ENCODE peak calls at places on chromosomes 11 and 22, in four cellular contexts. G is K562, E is H1, N is HepG2. I is an unnamed sample.

GRCh38 chr11:44110231-44110679 is 14.8 kb downstream of the EXT2 start:
- DNase-seq in G (peak), E (peak), N (peak), I (no peak)

GRCh38 chr22:41522813-41523212 is 21.5 kb downstream of the POLR3H start:
- DNase-seq in G (no peak), E (no peak), N (no peak), I (no peak)

GRCh38 chr11:32005786-32006406 is 85.0 kb upstream of the RCN1 start:
- DNase-seq in G (no peak), E (no peak), N (no peak), I (no peak)

GRCh38 chr11:11979487-11980117 is 28.8 kb downstream of the DKK3 start:
- DNase-seq in G (no peak), E (no peak), N (no peak), I (no peak)

GRCh38 chr22:37704645-37705044 is 7.8 kb downstream of the TRIOBP start:
- DNase-seq in G (no peak), E (no peak), N (no peak), I (no peak)

GRCh38 chr22:23655891-23656475 is 23.9 kb upstream of the DRICH1 start:
- DNase-seq in G (no peak), E (no peak), N (no peak), I (no peak)

GRCh38 chr11:102599642-102600261 is 25.4 kb downstream of the MMP20 start:
- DNase-seq in G (no peak), E (no peak), N (peak), I (peak)

GRCh38 chr22:47697861-47698260 is 935.4 kb downstream of the TBC1D22A start:
- DNase-seq in G (no peak), E (no peak), N (no peak), I (no peak)

GRCh38 chr11:64918056-64918455 is 1.0 kb upstream of the ATG2A start:
- DNase-seq in G (no peak), E (no peak), N (peak), I (no peak)

GRCh38 chr11:126211236-126212088 is at the start of the genes FAM118B and RPUSD4:
- DNase-seq in G (peak), E (peak), N (peak), I (peak)

GRCh38 chr11:66036334-66036710 is 10.0 kb upstream of the CATSPER1 start:
- DNase-seq in G (no peak), E (no peak), N (no peak), I (no peak)

GRCh38 chr22:26066534-26066933 is 102.7 kb upstream of the SEZ6L start:
- DNase-seq in G (no peak), E (peak), N (no peak), I (no peak)

GRCh38 chr11:116694815-116695590 is 77.8 kb downstream of the BUD13 start:
- DNase-seq in G (no peak), E (peak), N (no peak), I (no peak)

GRCh38 chr22:48706934-48707748 is 1120.5 kb downstream of the BRD1 start:
- DNase-seq in G (no peak), E (no peak), N (no peak), I (no peak)

GRCh38 chr22:28917747-28918543 is 34.6 kb downstream of the ZNRF3 start:
- DNase-seq in G (no peak), E (no peak), N (peak), I (peak)

GRCh38 chr22:39617761-39618757 is 47.5 kb downstream of the CACNA1I start:
- DNase-seq in G (no peak), E (no peak), N (no peak), I (no peak)

GRCh38 chr22:34801221-34801620 is 264.7 kb upstream of the ISX start:
- DNase-seq in G (no peak), E (no peak), N (no peak), I (no peak)

GRCh38 chr11:109956124-109956793 is 136.9 kb upstream of the ZC3H12C start:
- DNase-seq in G (no peak), E (no peak), N (no peak), I (no peak)

GRCh38 chr11:63614136-63614664 is at the start of gene PLAAT3:
- DNase-seq in G (peak), E (peak), N (no peak), I (peak)

GRCh38 chr22:17772963-17773605 is 1.2 kb downstream of the BID start:
- DNase-seq in G (no peak), E (no peak), N (no peak), I (no peak)

GRCh38 chr11:108732395-108732794 is 67.5 kb downstream of the DDX10 start:
- DNase-seq in G (no peak), E (no peak), N (no peak), I (no peak)

GRCh38 chr22:17397756-17398155 is 28.5 kb downstream of the CECR2 start:
- DNase-seq in G (no peak), E (no peak), N (no peak), I (no peak)

GRCh38 chr11:85154294-85154693 is 472.9 kb downstream of the DLG2 start:
- DNase-seq in G (no peak), E (no peak), N (no peak), I (no peak)

GRCh38 chr22:16968218-16968595 is 39.8 kb downstream of the GAB4 start:
- DNase-seq in G (no peak), E (no peak), N (no peak), I (no peak)

GRCh38 chr11:126647735-126648134 is 292.2 kb downstream of the ST3GAL4 start:
- DNase-seq in G (no peak), E (no peak), N (no peak), I (peak)

GRCh38 chr22:36641902-36642640 is 61.5 kb downstream of the CACNG2 start:
- DNase-seq in G (no peak), E (no peak), N (no peak), I (no peak)

GRCh38 chr11:64384981-64385952 is 26.3 kb downstream of the RPS6KA4 start:
- DNase-seq in G (no peak), E (no peak), N (no peak), I (no peak)

GRCh38 chr11:12979928-12980689 is 29.0 kb upstream of the RASSF10 start:
- DNase-seq in G (no peak), E (no peak), N (peak), I (no peak)

DNA sequence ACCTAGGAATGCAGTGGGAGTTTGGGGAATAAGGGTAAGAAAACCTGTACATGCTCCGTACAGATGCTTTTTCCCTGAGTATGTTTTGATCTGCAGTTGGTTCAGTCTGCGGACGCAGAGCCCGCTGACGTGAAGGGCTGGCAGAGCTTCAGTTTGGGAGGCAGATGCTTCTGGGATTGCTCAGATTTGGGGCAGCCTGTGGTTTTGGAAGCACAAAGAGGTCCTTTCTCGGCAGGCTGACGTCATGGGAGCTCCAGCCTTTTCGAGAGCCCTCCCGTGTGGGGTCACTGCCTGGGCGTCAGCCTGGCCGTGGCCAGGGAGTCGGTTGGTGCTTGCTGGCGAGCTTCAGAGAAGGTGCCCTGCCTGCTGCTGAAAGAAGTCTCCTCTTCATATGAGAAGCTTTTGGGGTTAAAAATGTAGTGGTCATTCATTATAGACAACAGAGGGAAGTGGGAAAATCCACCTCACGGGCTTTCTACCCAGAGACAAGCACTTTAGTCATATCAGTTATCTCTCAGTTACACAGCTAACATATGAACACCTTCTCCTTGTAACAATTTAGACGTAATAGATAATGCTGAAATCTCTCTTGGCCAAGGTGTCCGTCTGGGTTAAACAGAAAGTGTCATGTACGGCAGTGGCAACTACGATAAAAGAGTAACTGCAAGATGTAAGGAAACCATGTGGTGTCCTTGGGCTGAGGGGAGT is 26.8 kb downstream of the TPCN2 start:
- DNase-seq in G (no peak), E (no peak), N (no peak), I (peak)
- TF ChIP-seq FOSL1 in G (peak), E (no peak), N (no peak), I (no peak)

GRCh38 chr22:49807129-49807528 is 20.5 kb downstream of the BRD1 start:
- DNase-seq in G (no peak), E (no peak), N (no peak), I (no peak)

GRCh38 chr22:49803667-49804375 is 23.9 kb downstream of the BRD1 start:
- DNase-seq in G (no peak), E (no peak), N (no peak), I (no peak)

GRCh38 chr22:49810363-49811013 is 17.2 kb downstream of the BRD1 start:
- DNase-seq in G (no peak), E (no peak), N (no peak), I (no peak)

GRCh38 chr22:49811014-49811791 is 16.5 kb downstream of the BRD1 start:
- DNase-seq in G (no peak), E (no peak), N (no peak), I (no peak)

DNA sequence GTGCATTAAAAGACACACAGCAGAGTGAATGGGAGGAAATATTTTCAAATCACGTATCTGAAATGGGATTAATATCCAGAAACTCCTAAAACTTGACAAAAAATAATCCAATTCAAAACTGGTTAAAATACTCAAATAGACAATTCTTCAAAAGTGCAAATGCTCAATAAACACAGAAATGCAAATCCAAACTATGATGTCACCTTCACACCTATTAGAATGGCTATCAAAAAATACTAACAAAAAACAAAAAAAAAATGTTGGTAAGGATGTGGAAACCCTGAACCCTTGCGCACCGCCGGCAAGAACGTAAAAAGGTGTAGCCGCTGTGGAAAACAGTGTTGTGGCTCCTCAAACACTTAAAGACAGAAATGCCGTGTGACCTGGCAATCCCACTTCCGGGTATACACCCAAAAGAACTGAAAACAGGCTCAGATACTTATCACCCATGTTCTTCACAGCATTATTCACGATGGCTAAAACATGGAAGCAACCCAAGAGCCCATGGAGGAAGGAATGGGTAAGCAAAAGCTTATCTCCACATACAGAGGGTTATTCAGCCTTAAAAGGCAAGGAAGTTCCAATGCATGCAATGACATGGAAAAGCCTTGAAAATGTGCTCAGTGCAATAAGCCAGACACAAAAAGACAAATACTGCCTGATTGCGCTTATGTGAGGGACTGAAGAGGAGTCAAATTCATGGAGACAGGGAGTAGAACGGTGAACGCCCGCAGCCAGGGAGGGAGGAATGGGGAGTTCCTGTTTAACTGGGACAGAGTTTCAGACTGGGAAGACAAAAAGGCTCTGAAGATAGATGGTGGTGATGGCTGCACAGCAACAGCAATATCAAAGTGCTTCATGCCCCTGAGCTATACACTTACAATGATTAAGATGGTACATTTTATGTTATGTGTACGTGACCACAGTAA is 19.6 kb downstream of the BRD1 start:
- DNase-seq in G (peak), E (no peak), N (no peak), I (no peak)
- TF ChIP-seq FOSL1 in G (peak), E (no peak), N (no peak), I (no peak)

GRCh38 chr22:45997077-45997774 is 20.3 kb upstream of the WNT7B start:
- DNase-seq in G (peak), E (no peak), N (no peak), I (no peak)
- TF ChIP-seq FOSL1 in G (no peak), E (no peak), N (no peak), I (no peak)

DNA sequence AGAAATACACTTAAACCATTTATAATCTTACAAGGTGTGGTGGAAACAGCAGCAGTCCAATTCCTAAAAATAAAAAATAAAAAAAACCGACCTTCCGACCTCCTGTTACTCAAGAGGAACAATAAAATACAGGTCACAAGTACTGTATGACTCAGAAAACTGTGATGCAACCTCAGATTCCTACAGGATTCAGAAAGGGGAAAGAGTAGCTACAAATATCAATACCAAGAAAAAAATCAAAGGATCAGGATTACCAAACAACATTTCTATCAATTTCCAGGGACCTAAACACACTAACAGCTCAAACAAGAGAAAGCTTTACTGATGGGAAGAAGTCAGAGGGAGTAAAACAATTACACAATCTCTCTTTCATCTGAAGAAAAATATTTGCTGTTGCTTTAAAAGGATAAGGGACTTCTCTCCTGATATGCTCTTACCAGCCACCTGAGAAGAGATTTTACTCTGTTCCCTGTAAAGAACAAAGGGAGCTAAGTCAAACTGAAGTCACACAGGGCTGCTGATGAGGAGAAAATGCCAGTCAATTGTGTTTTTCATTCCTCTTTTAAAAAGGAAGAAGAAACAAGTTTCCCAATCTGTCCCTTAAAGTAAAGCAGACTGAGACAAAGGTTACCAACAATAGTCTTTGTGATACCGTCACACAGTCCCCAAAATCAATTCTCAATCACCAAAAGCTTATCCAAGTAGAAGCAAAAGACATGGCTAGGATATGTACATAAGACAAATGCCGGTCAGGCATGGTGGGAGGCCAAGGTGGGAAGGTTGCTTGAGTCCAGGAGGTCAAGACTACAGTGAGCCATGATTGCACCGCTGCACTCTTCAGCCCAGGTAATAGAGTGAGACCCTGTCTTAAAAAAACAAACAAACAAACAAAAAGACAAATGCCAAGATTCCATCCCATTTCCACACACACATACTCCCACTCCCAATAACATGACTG is 39.3 kb downstream of the AMBRA1 start:
- DNase-seq in G (no peak), E (no peak), N (peak), I (peak)
- TF ChIP-seq FOSL1 in G (peak), E (no peak), N (peak), I (peak)

GRCh38 chr11:706957-707816 is 1.2 kb downstream of the EPS8L2 start:
- DNase-seq in G (peak), E (no peak), N (peak), I (no peak)
- TF ChIP-seq FOSL1 in G (no peak), E (no peak), N (peak), I (no peak)

GRCh38 chr11:29318134-29318845 is 698.5 kb downstream of the KCNA4 start:
- DNase-seq in G (no peak), E (no peak), N (no peak), I (no peak)

GRCh38 chr11:29324328-29324727 is 692.5 kb downstream of the KCNA4 start:
- DNase-seq in G (no peak), E (no peak), N (no peak), I (no peak)

GRCh38 chr11:29320196-29320595 is 696.6 kb downstream of the KCNA4 start:
- DNase-seq in G (no peak), E (no peak), N (no peak), I (no peak)

GRCh38 chr11:29319231-29319630 is 697.6 kb downstream of the KCNA4 start:
- DNase-seq in G (no peak), E (no peak), N (no peak), I (no peak)

DNA sequence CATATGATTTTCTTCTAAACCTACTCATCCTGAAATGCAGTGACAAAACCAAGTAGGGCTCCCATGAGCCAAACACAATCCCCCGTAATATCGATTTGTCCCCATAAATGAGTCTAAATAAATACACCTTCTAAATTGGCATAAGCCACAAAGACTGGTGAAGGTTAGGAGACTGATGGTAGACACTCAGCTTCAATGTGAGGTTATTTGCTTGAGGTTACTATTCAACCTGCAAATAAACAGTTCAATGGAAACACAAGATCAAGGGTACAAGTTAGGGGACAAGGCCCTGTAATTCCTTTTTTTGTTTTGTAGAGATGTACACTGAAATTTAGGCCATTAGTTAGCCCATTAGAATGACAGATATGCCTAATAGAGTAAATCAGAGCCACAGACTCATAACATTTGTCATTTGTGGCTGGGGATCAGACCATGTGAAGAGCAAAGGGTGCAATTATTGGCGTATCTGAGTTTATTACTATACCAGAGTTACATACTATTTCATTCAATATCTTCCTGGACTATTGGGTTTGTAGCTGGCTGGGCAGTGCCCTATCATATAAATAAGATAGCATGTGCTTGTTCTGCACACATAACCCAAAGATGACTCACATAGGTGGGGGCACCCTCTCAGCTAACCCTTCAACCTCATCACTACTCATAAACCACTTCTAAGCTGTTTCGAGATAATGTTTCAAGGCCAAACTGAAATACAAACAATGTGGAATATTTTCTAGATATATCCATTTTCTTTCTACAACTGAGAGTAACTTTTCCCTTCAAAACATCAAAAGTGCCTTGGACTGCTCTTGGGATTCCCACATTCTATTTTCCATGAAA is 695.3 kb downstream of the KCNA4 start:
- DNase-seq in G (no peak), E (no peak), N (peak), I (peak)
- TF ChIP-seq FOSL1 in G (no peak), E (no peak), N (peak), I (peak)

GRCh38 chr11:67354314-67355022 is 1.1 kb upstream of the POLD4 start:
- DNase-seq in G (peak), E (no peak), N (peak), I (peak)
- TF ChIP-seq FOSL1 in G (peak), E (no peak), N (peak), I (no peak)

GRCh38 chr22:43812890-43813289 is 785 bp upstream of the EFCAB6 start:
- DNase-seq in G (no peak), E (no peak), N (no peak), I (no peak)
- TF ChIP-seq FOSL1 in G (no peak), E (no peak), N (no peak), I (no peak)

I was measured in HCT116.